ENCODE peak calls at places on chromosomes 4 and X, in four cellular contexts. One of them, this sample, is unnamed.

GRCh38 chr4:5979981-5980380 is 38.2 kb downstream of the C4orf50 start:
- DNase-seq in T-cell: no peak
- DNase-seq in amygdala: no peak
- DNase-seq in thoracic aorta: no peak
- DNase-seq in this sample: no peak

GRCh38 chrX:56554870-56555269 is 8.6 kb upstream of the UBQLN2 start:
- DNase-seq in amygdala: no peak
- DNase-seq in T-cell: no peak
- DNase-seq in thoracic aorta: no peak
- DNase-seq in this sample: no peak

GRCh38 chr4:176549161-176549865 is 229.5 kb downstream of the SPCS3 start:
- DNase-seq in T-cell: no peak
- DNase-seq in amygdala: no peak
- DNase-seq in thoracic aorta: no peak
- DNase-seq in this sample: no peak

GRCh38 chrX:13223868-13224555 is 95.8 kb downstream of the ATXN3L start:
- DNase-seq in amygdala: no peak
- DNase-seq in T-cell: no peak
- DNase-seq in thoracic aorta: no peak
- DNase-seq in this sample: no peak

GRCh38 chr4:172850838-172851237 is 317.8 kb upstream of the GALNT7 start:
- DNase-seq in thoracic aorta: no peak
- DNase-seq in amygdala: no peak
- DNase-seq in T-cell: no peak
- DNase-seq in this sample: no peak

GRCh38 chrX:146907391-146908240 is 93.1 kb upstream of the CXorf51A start:
- DNase-seq in T-cell: no peak
- DNase-seq in amygdala: no peak
- DNase-seq in thoracic aorta: no peak
- DNase-seq in this sample: no peak

GRCh38 chrX:133670394-133670793 is 255.1 kb upstream of the GPC4 start:
- DNase-seq in thoracic aorta: no peak
- DNase-seq in amygdala: no peak
- DNase-seq in T-cell: no peak
- DNase-seq in this sample: peak; percentile 6

GRCh38 chr4:34732579-34732978 is 1511.7 kb downstream of the ARAP2 start:
- DNase-seq in thoracic aorta: no peak
- DNase-seq in T-cell: no peak
- DNase-seq in amygdala: no peak
- DNase-seq in this sample: no peak

GRCh38 chr4:174100910-174101309 is 182.6 kb downstream of the FBXO8 start:
- DNase-seq in thoracic aorta: no peak
- DNase-seq in T-cell: no peak
- DNase-seq in amygdala: no peak
- DNase-seq in this sample: no peak